ENCODE peak calls at places on chromosome 11, in five cellular contexts. S, D, N, G and T are unnamed samples.

GRCh38 chr11:6663794-6664478 is 8.3 kb upstream of the DCHS1 start:
- DNase-seq in N (no peak), S (no peak), D (no peak), G (no peak), T (no peak)

GRCh38 chr11:70550456-70551195 is 152.3 kb downstream of the CTTN start:
- DNase-seq in G (peak), N (no peak), D (no peak), S (no peak), T (no peak)

GRCh38 chr11:19777342-19778102 is 64.9 kb downstream of the NAV2 start:
- DNase-seq in S (no peak), D (peak), N (no peak), G (no peak), T (no peak)

GRCh38 chr11:12799373-12799835 is 125.2 kb downstream of the TEAD1 start:
- DNase-seq in N (no peak), D (no peak), S (no peak), G (no peak), T (no peak)

GRCh38 chr11:123231263-123231662 is 36.2 kb upstream of the CLMP start:
- DNase-seq in N (no peak), D (no peak), G (no peak), S (no peak), T (no peak)

GRCh38 chr11:118889796-118890195 is 6.1 kb downstream of the CXCR5 start:
- DNase-seq in G (no peak), S (no peak), D (no peak), N (no peak), T (no peak)

GRCh38 chr11:8323161-8323935 is 59.7 kb upstream of the LMO1 start:
- DNase-seq in S (no peak), N (no peak), G (peak), D (no peak), T (no peak)

GRCh38 chr11:29328961-29329441 is 687.8 kb downstream of the KCNA4 start:
- DNase-seq in D (peak), G (no peak), S (no peak), N (no peak), T (no peak)

GRCh38 chr11:12207384-12208150 is 97.2 kb downstream of the MICAL2 start:
- DNase-seq in D (no peak), G (no peak), S (no peak), N (no peak), T (no peak)

GRCh38 chr11:78370406-78371172 is 47.0 kb downstream of the GAB2 start:
- DNase-seq in S (no peak), N (no peak), G (no peak), D (no peak), T (no peak)

GRCh38 chr11:130070109-130070828 is 575 bp downstream of the APLP2 start:
- DNase-seq in N (peak), G (peak), D (peak), S (peak), T (no peak)

GRCh38 chr11:46279393-46280099 is 2.1 kb downstream of the CREB3L1 start:
- DNase-seq in N (peak), D (no peak), S (peak), G (no peak), T (no peak)

GRCh38 chr11:19345848-19346681 is 105.3 kb upstream of the E2F8 start:
- DNase-seq in G (peak), S (peak), D (peak), N (no peak), T (no peak)

GRCh38 chr11:15897211-15897960 is 459.0 kb downstream of the SOX6 start:
- DNase-seq in S (no peak), G (no peak), N (no peak), D (no peak), T (no peak)

DNA sequence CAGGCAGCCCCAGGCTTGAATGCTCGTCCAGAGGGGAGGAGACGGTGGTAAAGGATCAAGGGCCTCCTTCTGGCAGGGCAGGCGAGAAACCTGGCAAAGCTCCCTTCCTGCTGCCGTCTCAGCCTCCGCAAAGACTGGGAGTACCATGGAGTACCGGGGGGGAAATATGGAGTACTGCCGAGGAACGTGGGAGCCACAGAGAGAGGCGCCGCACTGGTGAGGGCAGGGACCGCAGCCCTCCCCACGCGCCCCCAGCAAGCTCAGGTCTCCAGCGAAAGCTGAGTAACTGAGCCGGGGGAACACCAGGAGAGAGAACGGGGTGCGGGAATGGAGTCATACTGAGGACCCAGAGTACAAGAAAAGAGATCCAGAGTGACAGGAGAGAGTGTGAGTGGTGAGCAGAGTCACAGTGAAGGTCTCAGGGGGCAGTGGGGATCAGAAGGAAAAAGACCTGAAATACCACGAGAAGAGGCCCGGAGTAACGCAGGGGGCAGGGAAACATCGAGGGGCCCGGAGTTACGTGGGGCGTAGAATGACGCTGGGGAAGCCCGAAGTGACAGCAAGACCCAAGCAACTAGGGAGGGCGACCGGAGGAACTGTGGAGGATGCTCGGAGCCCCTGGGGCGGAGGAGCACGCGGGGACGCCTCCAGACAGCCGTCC is 740 bp downstream of the EML3 start:
- DNase-seq in S (peak), G (peak), N (no peak), D (peak), T (no peak)
- TF ChIP-seq POLR2AphosphoS5 in S (no peak), G (peak), N (no peak), D (no peak), T (no peak)

DNA sequence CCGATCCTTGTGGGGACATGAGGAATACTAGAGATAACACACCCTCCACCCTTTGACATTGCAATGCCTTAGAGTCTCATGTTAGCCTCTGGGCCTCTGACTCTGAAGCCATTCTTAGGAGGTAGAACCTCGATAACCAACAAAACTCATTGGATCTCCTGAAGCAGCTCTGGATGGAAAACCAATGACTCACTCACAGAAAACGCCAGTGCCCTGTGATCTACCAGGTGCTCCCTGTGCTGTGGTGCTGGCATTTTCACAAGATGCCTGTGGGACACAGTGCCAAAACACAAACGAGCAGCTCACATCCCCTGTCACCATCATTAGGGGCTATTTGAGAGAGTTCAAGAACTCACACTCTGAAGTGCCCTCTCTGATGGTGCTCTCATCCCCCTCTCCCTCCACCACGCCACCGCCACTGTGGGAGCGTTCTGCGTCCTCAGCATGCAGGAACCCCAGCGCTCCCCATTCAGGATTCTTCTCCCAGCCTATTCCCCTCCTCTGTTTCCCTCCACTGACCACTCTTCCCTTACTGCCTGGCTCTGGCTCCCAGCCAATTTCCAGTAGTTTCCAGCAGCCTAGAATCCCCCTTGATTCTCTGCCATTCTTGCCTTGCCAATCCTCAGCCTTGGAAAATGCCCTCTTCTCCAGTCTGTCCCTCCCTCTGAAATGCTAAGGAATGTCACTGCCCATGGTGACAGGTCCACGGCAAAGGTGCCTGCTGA is 4.6 kb upstream of the POLD4 start:
- DNase-seq in G (no peak), D (no peak), S (no peak), N (no peak), T (no peak)
- TF ChIP-seq POLR2AphosphoS5 in G (no peak), D (no peak), S (no peak), N (no peak), T (no peak)

DNA sequence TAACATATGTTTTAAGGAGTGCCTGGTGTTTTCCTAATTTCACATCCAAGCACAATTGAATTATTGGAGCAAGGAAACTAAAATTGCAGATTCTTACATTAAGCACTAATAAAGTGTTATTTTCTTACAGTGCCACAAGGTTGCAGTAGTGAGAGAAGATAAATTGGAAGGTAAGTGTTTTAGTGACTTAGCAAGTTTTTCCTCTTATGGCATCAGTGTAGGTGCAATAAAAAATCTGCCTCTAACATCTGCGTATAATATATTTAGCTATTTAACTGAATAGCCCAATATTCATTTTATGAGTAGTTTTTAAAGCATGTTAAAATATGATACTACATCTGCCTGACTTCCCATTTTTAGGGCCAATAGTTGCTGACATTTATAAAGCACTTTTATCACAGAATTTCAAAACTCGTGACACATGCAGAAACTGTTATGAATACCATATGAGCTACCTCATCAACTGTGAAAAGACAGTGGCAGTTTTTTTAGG is 19.0 kb downstream of the POLD3 start:
- DNase-seq in S (no peak), G (no peak), N (no peak), D (peak), T (peak)
- TF ChIP-seq POLR2AphosphoS5 in S (no peak), G (no peak), N (peak), D (no peak), T (no peak)

DNA sequence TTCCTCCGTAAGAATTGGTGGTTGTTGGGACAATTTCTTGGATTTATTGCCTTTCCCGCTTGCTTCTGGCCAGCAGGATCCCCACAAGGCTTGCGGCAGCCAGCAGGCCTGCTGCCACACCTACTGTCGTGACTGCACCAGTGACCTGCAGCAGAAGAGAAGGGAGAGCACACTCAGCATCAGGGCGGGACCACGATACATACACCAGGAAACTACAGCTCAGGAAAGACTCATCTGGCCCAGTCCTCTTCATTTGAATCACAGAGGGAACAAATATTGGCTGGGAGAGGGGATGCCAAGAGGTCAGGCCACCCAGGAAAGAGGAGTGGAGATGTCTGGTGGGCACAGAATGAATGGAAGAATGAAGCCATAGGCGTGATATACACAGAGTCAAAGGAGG is 10.3 kb downstream of the PLAAT2 start:
- DNase-seq in S (no peak), G (no peak), D (no peak), N (no peak), T (no peak)
- TF ChIP-seq POLR2AphosphoS5 in S (no peak), G (no peak), D (no peak), N (no peak), T (no peak)

GRCh38 chr11:64391839-64392238 is 32.9 kb downstream of the RPS6KA4 start:
- DNase-seq in D (no peak), G (no peak), S (no peak), N (no peak), T (no peak)
- TF ChIP-seq POLR2AphosphoS5 in D (no peak), G (no peak), S (no peak), N (no peak), T (no peak)

DNA sequence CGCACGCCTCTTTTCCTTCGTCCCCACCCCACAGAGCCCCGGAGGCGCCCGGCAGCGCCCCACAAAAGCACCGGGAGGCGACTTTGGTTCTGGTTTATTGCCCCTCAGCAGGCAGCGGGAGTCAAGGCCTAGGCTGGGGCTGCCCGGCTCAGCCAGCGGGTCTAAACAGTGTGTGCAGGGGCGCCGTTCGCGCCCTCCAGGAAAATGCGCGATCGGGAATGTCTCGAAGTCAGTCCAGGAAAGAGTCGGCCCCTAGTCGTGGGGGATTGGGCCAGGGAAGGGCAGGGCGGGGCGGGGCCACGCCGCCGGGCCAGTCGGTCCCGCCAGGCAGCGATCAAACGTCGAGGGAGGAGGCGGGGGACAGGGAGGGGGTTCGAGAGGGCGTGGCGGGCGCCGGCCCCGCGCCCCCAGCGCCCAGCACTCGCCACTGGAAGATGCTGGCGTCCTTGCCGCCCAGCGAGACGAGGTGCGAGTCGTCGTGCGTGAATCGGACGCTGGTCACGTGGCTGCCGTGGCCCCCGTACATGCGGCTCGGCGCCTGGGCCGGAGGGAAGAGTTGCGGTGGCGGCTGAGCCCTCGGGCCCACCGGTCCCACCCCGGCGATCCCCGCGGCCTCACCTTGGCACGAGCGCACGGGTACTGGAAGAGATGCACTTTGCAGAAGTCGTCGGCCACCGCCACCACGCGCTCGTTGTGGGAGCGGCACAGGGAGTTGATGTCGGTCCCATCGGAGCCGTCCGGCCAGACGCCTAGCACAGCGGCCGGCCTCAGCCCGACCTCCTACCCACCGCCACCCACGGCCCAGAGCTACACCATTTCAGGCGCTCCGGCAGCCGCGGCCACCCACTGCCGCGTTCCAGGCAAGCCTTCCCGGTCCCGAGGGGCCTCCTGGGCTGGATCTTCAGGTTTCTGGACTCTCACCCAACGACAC is 741 bp upstream of the MTA2 start:
- DNase-seq in N (peak), S (peak), G (peak), D (peak), T (no peak)
- TF ChIP-seq POLR2AphosphoS5 in N (no peak), S (no peak), G (peak), D (peak), T (no peak)

DNA sequence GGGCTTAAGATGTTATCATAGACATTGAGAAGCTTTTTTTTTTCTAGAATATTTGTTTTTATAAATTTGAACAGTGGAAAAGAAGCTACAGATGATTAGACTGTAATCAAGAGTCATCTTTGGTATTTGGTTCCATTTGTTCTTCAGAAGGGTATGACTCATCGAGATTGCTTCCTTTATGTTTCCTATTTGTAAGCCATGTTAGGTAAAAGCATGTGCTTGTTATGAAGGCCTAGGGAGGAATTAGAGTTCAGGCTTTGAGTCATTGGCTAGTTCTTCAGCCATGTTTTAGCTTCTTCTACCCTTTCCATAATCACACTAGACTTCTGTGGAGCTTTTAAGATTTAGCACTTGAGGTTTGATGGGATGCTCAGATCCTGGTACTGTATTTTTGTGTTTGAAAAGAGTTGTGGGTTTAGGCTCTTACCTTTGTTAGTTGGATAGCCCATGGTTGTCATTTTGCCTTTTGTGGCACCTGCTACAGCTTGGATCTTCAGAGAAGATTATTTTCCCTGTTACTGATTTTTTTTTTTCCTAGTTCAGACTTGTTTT is 44.3 kb downstream of the POLD3 start:
- DNase-seq in S (no peak), G (no peak), N (no peak), D (no peak), T (no peak)
- TF ChIP-seq POLR2AphosphoS5 in S (no peak), G (no peak), N (peak), D (no peak), T (no peak)

GRCh38 chr11:105371311-105371710 is 231.7 kb upstream of the CARD18 start:
- DNase-seq in S (no peak), D (no peak), G (no peak), N (no peak), T (no peak)
- TF ChIP-seq POLR2AphosphoS5 in S (no peak), D (no peak), G (no peak), N (no peak), T (no peak)

GRCh38 chr11:126480410-126481302 is 125.2 kb downstream of the ST3GAL4 start:
- DNase-seq in G (peak), N (peak), D (peak), S (peak), T (no peak)
- TF ChIP-seq POLR2AphosphoS5 in G (peak), N (peak), D (no peak), S (no peak), T (peak)

GRCh38 chr11:1834132-1834610 is 619 bp upstream of the SYT8 start:
- DNase-seq in D (no peak), S (peak), G (peak), N (peak), T (no peak)
- TF ChIP-seq POLR2AphosphoS5 in D (no peak), S (peak), G (no peak), N (peak), T (no peak)